ENCODE peak calls at places on chromosomes 2 and 18, in ten cellular contexts. M is T-helper 17 cell; T is lung microvascular endothelial cell; Q is endothelial cell; R is GOT3; Z is activated T-cell treated with anti-CD3 and anti-CD28 coated beads for 1 hour; F is stimulated activated CD8-positive, alpha-beta memory T cell treated with anti-CD3 and anti-CD28 coated beads, Interleukin-15, amount 100 ng/mL, for 48 hours; I is SK-N-SH; W is cardiac septum; O is COR-L47. X is an unnamed sample.
A peak's percentile ranks its signal among the peaks of the same experiment; 100 is the strongest.

GRCh38 chr2:48727560-48727959 is 28.0 kb downstream of the LHCGR start:
- DNase-seq in Q (no peak), W (no peak), R (no peak), T (no peak), O (no peak), M (no peak), F (no peak), Z (no peak), I (no peak), X (no peak)

GRCh38 chr2:61575447-61575859 is 37.3 kb upstream of the XPO1 start:
- DNase-seq in I (no peak), M (no peak), F (no peak), R (no peak), O (no peak), W (no peak), Q (no peak), Z (no peak), T (no peak), X (no peak)

GRCh38 chr18:23972416-23972815 is 42.1 kb upstream of the TTC39C start:
- DNase-seq in F (peak; percentile 14), W (no peak), O (no peak), Z (no peak), R (no peak), M (peak; percentile 40), I (no peak), Q (no peak), T (no peak), X (no peak)

GRCh38 chr2:233023007-233023760 is 9.3 kb upstream of the NEU2 start:
- DNase-seq in O (no peak), F (no peak), R (no peak), Q (no peak), M (no peak), T (no peak), W (no peak), I (no peak), Z (no peak), X (no peak)

GRCh38 chr2:109466674-109467575 is 146.8 kb downstream of the SEPTIN10 start:
- DNase-seq in R (no peak), O (no peak), F (no peak), I (no peak), Z (no peak), T (peak; percentile 12), M (no peak), Q (no peak), W (peak; percentile 55), X (peak; percentile 66)

GRCh38 chr2:74915743-74916142 is 42.7 kb upstream of the POLE4 start:
- DNase-seq in Q (no peak), T (no peak), O (no peak), F (peak; percentile 25), I (no peak), M (no peak), R (no peak), Z (no peak), W (no peak), X (no peak)

GRCh38 chr2:216934151-216934550 is 74.3 kb upstream of the TNP1 start:
- DNase-seq in Z (no peak), Q (no peak), O (no peak), W (no peak), I (no peak), F (no peak), M (no peak), T (no peak), R (no peak), X (no peak)

GRCh38 chr2:26848336-26849055 is 564 bp downstream of the DPYSL5 start:
- DNase-seq in Q (peak; percentile 47), W (no peak), T (no peak), Z (no peak), O (peak; percentile 36), M (no peak), F (no peak), R (no peak), I (peak; percentile 85), X (peak; percentile 59)

GRCh38 chr18:9835112-9835755 is 50.5 kb upstream of the TXNDC2 start:
- DNase-seq in O (no peak), F (no peak), W (no peak), Z (no peak), T (no peak), R (no peak), M (no peak), I (no peak), Q (no peak), X (no peak)

GRCh38 chr2:236242057-236242495 is 22.1 kb downstream of the ASB18 start:
- DNase-seq in M (no peak), Z (no peak), T (no peak), F (no peak), W (no peak), I (no peak), O (no peak), Q (no peak), R (no peak), X (no peak)

GRCh38 chr2:158025263-158025996 is 76.2 kb upstream of the UPP2 start:
- DNase-seq in T (no peak), Q (no peak), M (no peak), O (no peak), I (peak; percentile 32), Z (no peak), R (no peak), W (no peak), F (no peak), X (peak; percentile 82)

X was measured in AG20443.